ENCODE peak calls at places on chromosomes 16 and 17, in nine cellular contexts. N, K, G, H, V, I, P, F and J are unnamed samples.

GRCh38 chr16:57146735-57147134 is 39.1 kb downstream of the PSME3IP1 start:
- ATAC-seq in N (no peak), K (no peak), G (no peak), H (no peak), V (no peak), I (no peak), P (peak), F (no peak), J (no peak)

GRCh38 chr17:46178550-46179198 is 14.6 kb downstream of the KANSL1 start:
- ATAC-seq in N (peak), K (peak), G (no peak), H (peak), V (peak), I (no peak), P (peak), F (peak), J (peak)

GRCh38 chr16:78292726-78293380 is 193.4 kb downstream of the WWOX start:
- ATAC-seq in N (peak), K (no peak), G (no peak), H (no peak), V (no peak), I (no peak), P (peak), F (peak), J (no peak)

GRCh38 chr17:44722254-44722653 is 13.8 kb downstream of the DBF4B start:
- ATAC-seq in N (no peak), K (no peak), G (no peak), H (no peak), V (no peak), I (no peak), P (no peak), F (no peak), J (no peak)

GRCh38 chr17:43698678-43699437 is 37.1 kb upstream of the MEOX1 start:
- ATAC-seq in N (no peak), K (no peak), G (peak), H (peak), V (no peak), I (peak), P (no peak), F (no peak), J (no peak)

GRCh38 chr17:55377885-55378284 is 43.8 kb downstream of the MMD start:
- ATAC-seq in N (no peak), K (no peak), G (no peak), H (no peak), V (no peak), I (no peak), P (no peak), F (no peak), J (no peak)

GRCh38 chr17:80760501-80760900 is 215.9 kb downstream of the RPTOR start:
- ATAC-seq in N (peak), K (no peak), G (no peak), H (no peak), V (no peak), I (no peak), P (peak), F (no peak), J (no peak)

GRCh38 chr16:53817117-53817516 is 113.2 kb downstream of the FTO start:
- ATAC-seq in N (no peak), K (no peak), G (no peak), H (peak), V (no peak), I (no peak), P (no peak), F (peak), J (no peak)

GRCh38 chr17:80765241-80766022 is 220.8 kb downstream of the RPTOR start:
- ATAC-seq in N (no peak), K (peak), G (no peak), H (no peak), V (no peak), I (peak), P (no peak), F (no peak), J (no peak)

GRCh38 chr16:15498427-15499175 is 64.2 kb downstream of the BMERB1 start:
- ATAC-seq in N (no peak), K (no peak), G (peak), H (peak), V (no peak), I (peak), P (no peak), F (peak), J (no peak)

GRCh38 chr17:16019347-16019746 is 19.7 kb downstream of the TTC19 start:
- ATAC-seq in N (no peak), K (no peak), G (peak), H (peak), V (no peak), I (no peak), P (no peak), F (no peak), J (no peak)

GRCh38 chr16:84959045-84959576 is 52.2 kb downstream of the ZDHHC7 start:
- ATAC-seq in N (no peak), K (no peak), G (no peak), H (no peak), V (no peak), I (peak), P (no peak), F (no peak), J (no peak)

GRCh38 chr17:4327638-4328037 is 38.8 kb downstream of the UBE2G1 start:
- ATAC-seq in N (no peak), K (no peak), G (peak), H (peak), V (no peak), I (peak), P (no peak), F (peak), J (no peak)

GRCh38 chr16:22071352-22071923 is 20.9 kb upstream of the VWA3A start:
- ATAC-seq in N (no peak), K (no peak), G (no peak), H (no peak), V (no peak), I (no peak), P (no peak), F (no peak), J (no peak)

GRCh38 chr17:1414001-1414574 is 14.1 kb upstream of the YWHAE start:
- ATAC-seq in N (no peak), K (no peak), G (peak), H (peak), V (no peak), I (peak), P (peak), F (no peak), J (no peak)